ENCODE peak calls at places on chromosomes 4 and X, in five cellular contexts. H, N, S, P and B are unnamed samples.

GRCh38 chr4:119238068-119238722 is 25.7 kb downstream of the USP53 start:
- DNase-seq in N (peak), H (no peak), P (peak), S (no peak), B (no peak)

GRCh38 chr4:67886281-67886680 is 2.5 kb upstream of the TMPRSS11D start:
- DNase-seq in P (peak), N (no peak), H (no peak), S (no peak), B (peak)

GRCh38 chr4:4762909-4763814 is 96.3 kb upstream of the MSX1 start:
- DNase-seq in H (peak), S (peak), N (peak), P (no peak), B (peak)

GRCh38 chr4:87058272-87059073 is 123.7 kb downstream of the AFF1 start:
- DNase-seq in H (peak), S (no peak), P (no peak), N (no peak), B (no peak)

GRCh38 chr4:26248647-26249046 is 72.2 kb upstream of the RBPJ start:
- DNase-seq in S (no peak), H (no peak), N (no peak), P (no peak), B (peak)

GRCh38 chr4:78669453-78669852 is 106.7 kb upstream of the BMP2K start:
- DNase-seq in N (no peak), P (no peak), H (peak), S (no peak), B (peak)

GRCh38 chr4:1232661-1233621 is 16.0 kb downstream of the CTBP1 start:
- DNase-seq in P (peak), S (no peak), H (no peak), N (no peak), B (no peak)

GRCh38 chr4:99885063-99885664 is 9.1 kb downstream of the LAMTOR3 start:
- DNase-seq in P (peak), S (no peak), H (peak), N (no peak), B (peak)

GRCh38 chr4:155008389-155008788 is 200.0 kb upstream of the NPY2R start:
- DNase-seq in S (no peak), P (no peak), N (no peak), H (no peak), B (no peak)

GRCh38 chr4:98682719-98683118 is 24.3 kb upstream of the TSPAN5 start:
- DNase-seq in S (no peak), N (no peak), P (peak), H (no peak), B (no peak)

GRCh38 chr4:145207934-145208333 is 27.5 kb upstream of the OTUD4 start:
- DNase-seq in S (no peak), P (no peak), H (no peak), N (no peak), B (peak)

GRCh38 chrX:20284992-20285391 is 18.3 kb upstream of the RPS6KA3 start:
- DNase-seq in S (no peak), P (no peak), H (no peak), N (no peak), B (no peak)

GRCh38 chrX:115902995-115903394 is 267.5 kb upstream of the AGTR2 start:
- DNase-seq in N (no peak), H (no peak), S (no peak), P (no peak), B (no peak)

GRCh38 chr4:56689231-56689630 is 8.1 kb upstream of the HOPX start:
- DNase-seq in S (no peak), P (peak), N (no peak), H (no peak), B (no peak)

GRCh38 chrX:13059676-13060499 is 15.5 kb upstream of the FAM9C start:
- DNase-seq in H (peak), N (no peak), P (peak), S (no peak), B (peak)

GRCh38 chr4:31261632-31262031 is 541.5 kb downstream of the PCDH7 start:
- DNase-seq in N (no peak), H (no peak), S (no peak), P (no peak), B (no peak)

GRCh38 chr4:39067451-39067850 is 5.4 kb downstream of the KLHL5 start:
- DNase-seq in H (no peak), P (no peak), S (no peak), N (no peak), B (no peak)

GRCh38 chr4:11079171-11079570 is 349.5 kb downstream of the HS3ST1 start:
- DNase-seq in P (no peak), N (no peak), S (no peak), H (no peak), B (no peak)

GRCh38 chrX:4932790-4933189 is 1219.3 kb upstream of the PRKX start:
- DNase-seq in S (no peak), P (no peak), H (peak), N (no peak), B (no peak)

GRCh38 chr4:87179751-87180150 is 40.7 kb downstream of the KLHL8 start:
- DNase-seq in P (no peak), H (no peak), S (no peak), N (no peak), B (no peak)

GRCh38 chr4:180217070-180217469 is 2026.1 kb upstream of the TENM3 start:
- DNase-seq in H (no peak), N (no peak), S (no peak), P (no peak), B (no peak)

GRCh38 chr4:53680168-53680567 is 88.9 kb upstream of the LNX1 start:
- DNase-seq in S (no peak), N (no peak), P (no peak), H (no peak), B (no peak)

GRCh38 chrX:1172496-1172895 is 40.0 kb downstream of the CRLF2 start:
- DNase-seq in H (no peak), S (no peak), P (no peak), N (no peak), B (no peak)

GRCh38 chrX:19514791-19515614 is at the start of gene MAP3K15:
- DNase-seq in N (no peak), S (peak), H (peak), P (peak), B (peak)

GRCh38 chr4:71187399-71188196 is 151.2 kb upstream of the SLC4A4 start:
- DNase-seq in N (no peak), S (peak), P (no peak), H (peak), B (no peak)

GRCh38 chrX:139559383-139560042 is 29.0 kb downstream of the F9 start:
- DNase-seq in H (peak), S (peak), N (peak), P (peak), B (peak)

GRCh38 chr4:26141916-26142638 is 178.7 kb upstream of the RBPJ start:
- DNase-seq in S (no peak), N (no peak), H (no peak), P (no peak), B (peak)

GRCh38 chrX:97525981-97526380 is 642.3 kb downstream of the RPA4 start:
- DNase-seq in N (no peak), P (no peak), H (no peak), S (no peak), B (no peak)

GRCh38 chrX:12974797-12975669 is at the start of gene TMSB4X:
- DNase-seq in P (peak), N (no peak), H (peak), S (peak), B (peak)

GRCh38 chr4:10267066-10267465 is 150.5 kb upstream of the WDR1 start:
- DNase-seq in N (no peak), S (no peak), H (no peak), P (no peak), B (no peak)

GRCh38 chrX:131262738-131263679 is 26.1 kb downstream of the IGSF1 start:
- DNase-seq in P (peak), N (no peak), H (peak), S (peak), B (peak)

GRCh38 chr4:102007959-102008425 is 217.5 kb downstream of the BANK1 start:
- DNase-seq in S (no peak), P (no peak), N (no peak), H (no peak), B (peak)

GRCh38 chrX:15151267-15152196 is 118.4 kb downstream of the ASB9 start:
- DNase-seq in P (peak), S (no peak), N (peak), H (no peak), B (no peak)

GRCh38 chr4:106738121-106738520 is 298.0 kb downstream of the DKK2 start:
- DNase-seq in P (no peak), H (no peak), N (no peak), S (no peak), B (no peak)

GRCh38 chr4:48033825-48034413 is 17.3 kb downstream of the NIPAL1 start:
- DNase-seq in S (peak), H (peak), P (peak), N (no peak), B (peak)

GRCh38 chrX:106009145-106009544 is 29.4 kb downstream of the SERPINA7 start:
- DNase-seq in P (no peak), N (no peak), H (no peak), S (no peak), B (no peak)
- TF ChIP-seq MAX in P (no peak), N (no peak), H (no peak), S (no peak), B (no peak)

GRCh38 chr4:2699534-2699933 is 56.6 kb downstream of the TNIP2 start:
- DNase-seq in N (no peak), H (no peak), P (no peak), S (no peak), B (no peak)
- TF ChIP-seq CTCF in N (no peak), H (no peak), P (no peak), S (no peak), B (no peak)

DNA sequence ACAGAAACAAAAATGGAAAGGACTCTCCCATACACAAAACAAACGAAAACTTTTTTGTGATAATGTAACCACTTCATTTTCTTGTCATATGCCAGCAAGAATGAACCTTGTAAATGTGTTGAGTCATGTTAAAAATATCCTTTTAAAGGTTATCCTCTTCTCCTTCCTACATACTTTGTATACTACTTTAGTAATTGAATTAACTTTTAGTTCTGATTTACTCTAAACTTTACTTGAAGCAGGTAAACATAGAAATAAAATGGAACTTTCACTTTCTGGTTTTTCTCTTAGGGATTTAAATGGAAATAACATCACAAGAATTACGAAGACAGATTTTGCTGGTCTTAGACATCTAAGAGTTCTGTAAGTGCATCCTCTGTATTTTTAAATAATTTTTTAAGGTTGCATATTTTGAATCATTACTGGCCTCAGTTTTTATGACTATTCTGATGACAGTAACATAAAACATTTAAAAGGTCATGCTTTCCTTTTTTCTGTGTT is 4.7 kb downstream of the SLIT2 start:
- DNase-seq in H (no peak), P (peak), S (no peak), N (no peak), B (no peak)
- TF ChIP-seq MAX in H (no peak), P (no peak), S (no peak), N (no peak), B (no peak)

GRCh38 chrX:78124304-78124703 is 15.1 kb downstream of the TAF9B start:
- DNase-seq in H (peak), P (no peak), N (no peak), S (no peak), B (peak)
- TF ChIP-seq CTCF in H (peak), P (no peak), N (peak), S (no peak), B (no peak)

GRCh38 chrX:38578152-38578551 is 16.8 kb downstream of the TSPAN7 start:
- DNase-seq in N (no peak), S (no peak), P (no peak), H (no peak), B (no peak)
- TF ChIP-seq MAX in N (no peak), S (no peak), P (no peak), H (no peak), B (no peak)